ENCODE peak calls at places on chromosomes 16 and 17, in nine cellular contexts. E, W, C, P, H, O, U, F and Z are unnamed samples. For H3K4me1, the result is how much of the 10 kb centered on the place peaks cover.

GRCh38 chr17:48592592-48592991 is 987 bp downstream of the HOXB5 start:
- DNase-seq in F (no peak), C (no peak), O (peak), P (no peak), E (no peak), H (no peak), U (no peak), W (no peak), Z (no peak)

GRCh38 chr17:3683054-3683511 is 12.9 kb downstream of the P2RX5 start:
- DNase-seq in H (no peak), C (no peak), E (no peak), F (no peak), W (no peak), O (no peak), U (no peak), P (peak), Z (no peak)

GRCh38 chr16:28873543-28874201 is 4.6 kb upstream of the ATP2A1 start:
- DNase-seq in H (no peak), C (no peak), E (no peak), W (no peak), U (no peak), P (no peak), F (no peak), O (no peak), Z (no peak)

GRCh38 chr16:69595127-69596036 is 29.6 kb downstream of the NFAT5 start:
- DNase-seq in E (no peak), U (no peak), W (no peak), P (peak), C (no peak), H (no peak), O (no peak), F (no peak), Z (no peak)

GRCh38 chr17:56678249-56679144 is 85.0 kb downstream of the NOG start:
- DNase-seq in W (no peak), O (peak), H (no peak), P (no peak), C (no peak), U (no peak), E (no peak), F (no peak), Z (no peak)

GRCh38 chr17:80789356-80789902 is 202.2 kb upstream of the CHMP6 start:
- DNase-seq in E (no peak), C (peak), H (no peak), P (no peak), F (no peak), U (peak), O (no peak), W (no peak), Z (peak)

GRCh38 chr17:57739402-57740224 is 5.5 kb downstream of the CCDC182 start:
- DNase-seq in E (no peak), H (no peak), U (no peak), W (no peak), C (no peak), P (peak), F (no peak), O (no peak), Z (no peak)

GRCh38 chr16:85768225-85768624 is 17.3 kb upstream of the C16orf74 start:
- DNase-seq in C (no peak), F (no peak), H (no peak), E (no peak), U (no peak), P (no peak), O (no peak), W (no peak), Z (no peak)

GRCh38 chr16:48958681-48959080 is 323.0 kb downstream of the CBLN1 start:
- DNase-seq in H (no peak), U (no peak), E (no peak), C (no peak), O (peak), F (no peak), W (no peak), P (no peak), Z (no peak)

GRCh38 chr17:81717766-81718089 is 5.6 kb downstream of the SLC25A10 start:
- DNase-seq in P (no peak), F (no peak), H (no peak), W (no peak), O (no peak), C (no peak), U (no peak), E (no peak), Z (no peak)

GRCh38 chr16:9521749-9522370 is 430.4 kb downstream of the HAPSTR1 start:
- DNase-seq in W (no peak), F (no peak), E (no peak), U (no peak), H (no peak), O (no peak), C (no peak), P (peak), Z (no peak)

GRCh38 chr17:29143894-29144293 is 36.3 kb downstream of the MYO18A start:
- DNase-seq in W (no peak), C (no peak), U (no peak), O (no peak), P (peak), H (peak), E (no peak), F (no peak), Z (no peak)

GRCh38 chr17:74130841-74131240 is 72.6 kb upstream of the RPL38 start:
- DNase-seq in E (no peak), W (no peak), H (no peak), P (no peak), U (no peak), F (no peak), O (no peak), C (no peak), Z (no peak)

GRCh38 chr17:6843241-6843890 is 11.8 kb upstream of the TEKT1 start:
- DNase-seq in P (peak), H (no peak), W (no peak), E (no peak), U (no peak), F (no peak), C (no peak), O (no peak), Z (no peak)

GRCh38 chr16:11412175-11412904 is 67.1 kb downstream of the RMI2 start:
- DNase-seq in C (no peak), P (no peak), O (no peak), H (no peak), W (no peak), F (no peak), E (no peak), U (no peak), Z (no peak)

GRCh38 chr17:67323445-67323844 is 42.9 kb downstream of the PSMD12 start:
- DNase-seq in O (no peak), F (no peak), E (no peak), H (no peak), C (no peak), W (no peak), P (no peak), U (no peak), Z (no peak)

GRCh38 chr17:44360826-44361225 is 2.8 kb downstream of the FAM171A2 start:
- DNase-seq in E (no peak), F (peak), W (no peak), P (no peak), H (no peak), C (no peak), O (no peak), U (peak), Z (no peak)

GRCh38 chr17:64679710-64680216 is 17.7 kb upstream of the SMURF2 start:
- DNase-seq in C (no peak), H (no peak), E (no peak), P (peak), U (no peak), W (no peak), O (no peak), F (no peak), Z (no peak)

GRCh38 chr16:67651039-67651438 is 6.1 kb downstream of the CARMIL2 start:
- DNase-seq in E (no peak), H (no peak), P (no peak), U (no peak), W (no peak), O (no peak), F (no peak), C (no peak), Z (no peak)

GRCh38 chr16:70579648-70580630 is 56.3 kb downstream of the SF3B3 start:
- DNase-seq in H (no peak), E (peak), C (peak), U (peak), P (no peak), W (no peak), F (peak), O (peak), Z (peak)

GRCh38 chr16:89805136-89805905 is 11.1 kb downstream of the FANCA start:
- DNase-seq in U (no peak), O (no peak), P (no peak), W (no peak), C (no peak), H (no peak), F (no peak), E (no peak), Z (no peak)

GRCh38 chr17:81551458-81552243 is 502 bp downstream of the FAAP100 start:
- DNase-seq in W (no peak), C (no peak), F (no peak), H (peak), E (no peak), P (peak), U (peak), O (no peak), Z (no peak)

GRCh38 chr16:29777576-29778360 is at the start of gene ZG16:
- DNase-seq in C (no peak), P (no peak), E (no peak), H (no peak), W (no peak), U (peak), F (no peak), O (no peak), Z (no peak)

GRCh38 chr16:66728117-66728787 is 23.2 kb downstream of the DYNC1LI2 start:
- DNase-seq in E (peak), O (no peak), F (no peak), H (no peak), P (peak), W (no peak), C (peak), U (peak), Z (peak)

GRCh38 chr16:53257001-53257400 is 177.3 kb upstream of the RBL2 start:
- DNase-seq in E (no peak), U (no peak), W (no peak), O (no peak), P (no peak), H (no peak), C (no peak), F (no peak), Z (no peak)

GRCh38 chr17:82583720-82584234 is 64.2 kb downstream of the FOXK2 start:
- DNase-seq in O (peak), H (peak), C (no peak), E (no peak), U (no peak), F (no peak), W (no peak), P (no peak), Z (no peak)

GRCh38 chr17:56939869-56940484 is 20.9 kb downstream of the COIL start:
- DNase-seq in H (no peak), O (no peak), C (no peak), U (no peak), W (no peak), P (peak), E (no peak), F (no peak), Z (no peak)

GRCh38 chr16:35516551-35516950 is 2057.1 kb downstream of the TP53TG3F start:
- DNase-seq in W (no peak), C (no peak), U (no peak), P (no peak), O (no peak), F (no peak), E (no peak), H (no peak), Z (no peak)

GRCh38 chr17:59746849-59747445 is 39.5 kb downstream of the VMP1 start:
- DNase-seq in E (no peak), F (no peak), H (no peak), W (no peak), U (peak), C (no peak), P (peak), O (no peak), Z (no peak)

GRCh38 chr17:7914771-7915610 is 1.1 kb downstream of the RNF227 start:
- DNase-seq in H (no peak), F (no peak), C (peak), P (no peak), E (peak), W (no peak), O (no peak), U (peak), Z (no peak)

GRCh38 chr16:30998852-30999761 is 11.3 kb downstream of the STX1B start:
- DNase-seq in E (no peak), H (peak), U (no peak), W (no peak), F (no peak), O (no peak), C (no peak), P (peak), Z (no peak)

GRCh38 chr17:2400877-2401425 is at the start of gene MNT:
- DNase-seq in U (peak), E (peak), F (peak), H (peak), W (peak), O (peak), C (peak), P (peak), Z (peak)

GRCh38 chr16:14135704-14136103 is 64.6 kb downstream of the MRTFB start:
- DNase-seq in C (no peak), W (no peak), H (no peak), P (no peak), F (no peak), O (no peak), E (no peak), U (no peak), Z (no peak)

GRCh38 chr16:48386559-48387312 is 1.5 kb upstream of the SIAH1 start:
- DNase-seq in H (no peak), F (peak), O (no peak), U (no peak), E (no peak), W (no peak), P (no peak), C (no peak), Z (no peak)

GRCh38 chr16:8026450-8026849 is 563.9 kb downstream of the TMEM114 start:
- DNase-seq in P (no peak), C (no peak), F (no peak), O (no peak), H (no peak), U (no peak), E (no peak), W (no peak), Z (no peak)

GRCh38 chr17:33024688-33025486 is 33.2 kb downstream of the SPACA3 start:
- DNase-seq in U (no peak), C (no peak), F (no peak), P (no peak), W (no peak), O (no peak), H (no peak), E (no peak), Z (no peak)

GRCh38 chr16:15976225-15976812 is 26.9 kb downstream of the ABCC1 start:
- DNase-seq in C (no peak), U (no peak), P (no peak), H (no peak), W (no peak), E (no peak), F (no peak), O (no peak), Z (no peak)

GRCh38 chr16:68548947-68549346 is 9.9 kb downstream of the ZFP90 start:
- DNase-seq in O (no peak), U (no peak), E (no peak), P (no peak), F (no peak), C (no peak), H (no peak), W (no peak), Z (no peak)

GRCh38 chr17:43766413-43767052 is 7.9 kb upstream of the SOST start:
- DNase-seq in F (no peak), O (no peak), E (peak), W (no peak), P (peak), C (peak), H (no peak), U (peak), Z (no peak)

GRCh38 chr16:75108792-75109731 is 7.5 kb downstream of the LDHD start:
- DNase-seq in W (peak), O (peak), U (peak), H (peak), P (no peak), F (peak), C (peak), E (peak), Z (peak)

GRCh38 chr16:75105306-75106061 is 11.1 kb downstream of the LDHD start:
- DNase-seq in F (no peak), P (no peak), H (peak), C (peak), O (no peak), W (no peak), E (no peak), U (peak), Z (peak)

GRCh38 chr16:75104836-75105235 is 11.7 kb downstream of the LDHD start:
- DNase-seq in H (peak), W (no peak), U (no peak), O (no peak), P (no peak), E (no peak), C (peak), F (no peak), Z (no peak)

GRCh38 chr16:75107505-75107904 is 9.1 kb downstream of the LDHD start:
- DNase-seq in E (no peak), P (no peak), C (no peak), W (no peak), O (peak), F (peak), H (peak), U (no peak), Z (no peak)

GRCh38 chr16:75106351-75107274 is 10.0 kb downstream of the LDHD start:
- DNase-seq in U (no peak), F (peak), O (no peak), H (peak), C (peak), P (no peak), W (no peak), E (no peak), Z (no peak)
- H3K4me1 ChIP-seq in U (under half), F (under half), O (half or more), H (under half), C (half or more), P (under half), W (half or more), E (half or more), Z (half or more)

GRCh38 chr17:20155258-20156195 is 146.4 kb downstream of the SPECC1 start:
- DNase-seq in O (peak), U (peak), C (peak), H (peak), F (peak), P (peak), W (peak), E (peak), Z (peak)
- TF ChIP-seq POLR2A in O (peak), U (peak), C (peak), H (peak), F (peak), P (no peak), W (no peak), E (no peak), Z (no peak)

GRCh38 chr17:61451538-61452300 is 503 bp upstream of the TBX4 start:
- DNase-seq in O (peak), F (no peak), U (no peak), P (no peak), C (peak), H (no peak), E (no peak), W (no peak), Z (no peak)
- H3K4me3 ChIP-seq in O (peak), F (no peak), U (no peak), P (no peak), C (peak), H (no peak), E (peak), W (peak), Z (peak)

GRCh38 chr17:76558210-76559095 is 18.6 kb downstream of the PRCD start:
- DNase-seq in O (no peak), U (no peak), F (no peak), E (no peak), P (no peak), C (no peak), W (no peak), H (no peak), Z (no peak)

GRCh38 chr17:76560036-76560876 is 20.4 kb downstream of the PRCD start:
- DNase-seq in F (no peak), H (no peak), E (no peak), P (no peak), W (no peak), C (no peak), O (no peak), U (no peak), Z (no peak)

GRCh38 chr17:76556759-76557367 is 17.0 kb downstream of the PRCD start:
- DNase-seq in F (no peak), U (peak), W (no peak), P (peak), O (peak), H (no peak), E (no peak), C (no peak), Z (no peak)

GRCh38 chr17:76560877-76561221 is 21.0 kb downstream of the PRCD start:
- DNase-seq in H (no peak), E (no peak), W (no peak), F (no peak), U (no peak), C (no peak), P (no peak), O (no peak), Z (no peak)

GRCh38 chr17:76557368-76558209 is 17.7 kb downstream of the PRCD start:
- DNase-seq in W (peak), E (peak), F (peak), P (peak), C (peak), O (peak), H (peak), U (peak), Z (peak)
- H3K4me1 ChIP-seq in W (half or more), E (half or more), F (under half), P (half or more), C (half or more), O (half or more), H (under half), U (half or more), Z (under half)

DNA sequence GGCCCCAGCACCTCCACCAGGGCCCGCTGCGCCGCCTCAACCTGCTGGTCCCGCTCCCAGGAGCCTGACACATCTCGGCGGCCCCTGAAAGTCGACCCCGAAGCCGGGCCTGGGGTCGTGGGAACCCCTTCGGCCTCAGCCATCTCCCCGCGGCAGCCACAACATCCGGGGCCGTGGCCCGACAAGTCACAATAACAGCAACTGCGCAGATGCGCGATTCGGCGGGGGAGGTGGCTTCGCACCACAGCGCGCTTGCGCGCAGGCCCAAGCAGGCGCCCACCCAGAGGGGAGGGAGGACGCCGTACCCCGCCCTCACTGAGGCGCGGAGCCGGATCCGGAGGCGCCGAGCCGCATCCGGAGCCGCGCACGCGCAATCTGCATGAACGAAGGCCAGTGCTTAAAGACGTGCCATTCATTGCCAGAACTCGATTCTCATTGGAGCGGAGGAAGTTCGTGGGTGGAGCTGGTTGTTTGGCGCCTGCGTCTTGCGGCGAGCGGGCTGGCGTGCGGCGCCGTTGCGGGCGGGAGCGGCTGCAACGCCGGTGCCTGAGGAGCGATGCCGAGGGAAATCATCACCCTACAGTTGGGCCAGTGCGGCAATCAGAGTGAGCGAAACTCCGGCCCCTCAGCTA is at the start of the genes RETREG3 and TUBG1:
- DNase-seq in H (peak), U (peak), W (peak), P (peak), E (peak), O (peak), C (peak), F (peak), Z (peak)
- TF ChIP-seq POLR2A in H (peak), U (peak), W (peak), P (peak), E (peak), O (peak), C (peak), F (peak), Z (peak)